ENCODE peak calls at places on chromosomes 6 and 20, in six cellular contexts. X is thoracic aorta, H is cardiac fibroblast, O is fibroblast of mammary gland, D is heart right ventricle, R is MCF 10A. U is an unnamed sample.

GRCh38 chr20:32837157-32837556 is 17.4 kb downstream of the MAPRE1 start:
- DNase-seq in R (no peak), O (no peak), D (no peak), X (no peak), H (no peak), U (no peak)

GRCh38 chr20:52209154-52209571 is 17.6 kb upstream of the ZFP64 start:
- DNase-seq in H (no peak), X (no peak), R (no peak), O (no peak), D (no peak), U (no peak)

GRCh38 chr6:137219664-137220252 is 573 bp upstream of the IFNGR1 start:
- DNase-seq in D (no peak), H (no peak), O (no peak), R (no peak), X (no peak), U (no peak)

GRCh38 chr6:106134906-106135634 is 48.9 kb downstream of the PRDM1 start:
- DNase-seq in X (no peak), R (peak), D (no peak), H (peak), O (peak), U (no peak)

GRCh38 chr20:25230177-25230831 is 17.6 kb upstream of the PYGB start:
- DNase-seq in X (no peak), O (no peak), R (no peak), D (no peak), H (no peak), U (no peak)

GRCh38 chr6:21791066-21791465 is 197.5 kb downstream of the SOX4 start:
- DNase-seq in X (no peak), R (no peak), H (no peak), D (no peak), O (no peak), U (no peak)

GRCh38 chr6:157066781-157067491 is 256.4 kb downstream of the TMEM242 start:
- DNase-seq in H (no peak), R (no peak), O (no peak), X (no peak), D (no peak), U (no peak)

GRCh38 chr20:44153636-44154043 is 33.3 kb downstream of the JPH2 start:
- DNase-seq in R (no peak), O (no peak), D (no peak), X (peak), H (peak), U (no peak)

GRCh38 chr20:59222239-59222981 is 58.8 kb downstream of the ZNF831 start:
- DNase-seq in O (peak), D (peak), R (peak), X (no peak), H (peak), U (peak)

GRCh38 chr6:22906091-22906549 is 336.8 kb downstream of the HDGFL1 start:
- DNase-seq in D (no peak), O (peak), H (peak), R (peak), X (no peak), U (no peak)

GRCh38 chr6:157260735-157261134 is 62.6 kb downstream of the TMEM242 start:
- DNase-seq in R (peak), O (no peak), H (no peak), X (no peak), D (no peak), U (no peak)

GRCh38 chr6:166402582-166403277 is 20.0 kb upstream of the MPC1 start:
- DNase-seq in X (no peak), O (peak), D (no peak), R (no peak), H (peak), U (peak)

GRCh38 chr6:137099689-137100398 is 55.1 kb upstream of the IL20RA start:
- DNase-seq in R (no peak), H (no peak), O (no peak), D (no peak), X (no peak), U (no peak)

GRCh38 chr20:43459022-43459942 is 1.6 kb downstream of the SRSF6 start:
- DNase-seq in O (peak), R (no peak), D (no peak), X (no peak), H (peak), U (no peak)

GRCh38 chr6:135811172-135811571 is 40.3 kb upstream of the PDE7B start:
- DNase-seq in D (no peak), H (no peak), R (no peak), X (no peak), O (no peak), U (no peak)

GRCh38 chr20:3406481-3407425 is 716 bp downstream of the DNAAF9 start:
- DNase-seq in X (no peak), R (peak), D (no peak), O (peak), H (peak), U (no peak)

GRCh38 chr6:126107475-126108121 is 121.3 kb downstream of the TRMT11 start:
- DNase-seq in O (peak), D (no peak), H (peak), R (no peak), X (no peak), U (no peak)

GRCh38 chr6:13101985-13102384 is 226.4 kb downstream of the TBC1D7 start:
- DNase-seq in X (no peak), D (no peak), H (no peak), O (no peak), R (peak), U (no peak)

GRCh38 chr6:169166896-169167580 is 86.6 kb downstream of the THBS2 start:
- DNase-seq in H (no peak), R (no peak), X (no peak), D (no peak), O (no peak), U (peak)

GRCh38 chr20:15236812-15237211 is 899.4 kb upstream of the FLRT3 start:
- DNase-seq in O (peak), D (no peak), R (peak), X (no peak), H (peak), U (no peak)

GRCh38 chr20:19212524-19213502 is at the start of gene SLC24A3:
- DNase-seq in H (peak), D (peak), X (no peak), O (peak), R (no peak), U (no peak)

GRCh38 chr6:84222426-84222825 is 5.0 kb downstream of the CEP162 start:
- DNase-seq in X (no peak), H (no peak), R (no peak), D (no peak), O (no peak), U (no peak)

GRCh38 chr20:7362601-7363000 is 577.7 kb downstream of the HAO1 start:
- DNase-seq in O (no peak), X (no peak), R (peak), H (peak), D (no peak), U (no peak)

GRCh38 chr20:34896086-34896551 is 19.7 kb downstream of the ACSS2 start:
- DNase-seq in H (no peak), R (no peak), D (no peak), X (no peak), O (no peak), U (no peak)

GRCh38 chr6:108080010-108080780 is 5.7 kb upstream of the OSTM1 start:
- DNase-seq in R (peak), X (no peak), D (no peak), O (peak), H (peak), U (peak)

GRCh38 chr6:75934643-75935472 is 137.6 kb downstream of the IMPG1 start:
- DNase-seq in R (peak), O (peak), H (peak), X (no peak), D (peak), U (no peak)
- TF ChIP-seq CTCF in R (peak), O (peak), H (peak), X (peak), D (peak), U (peak)

DNA sequence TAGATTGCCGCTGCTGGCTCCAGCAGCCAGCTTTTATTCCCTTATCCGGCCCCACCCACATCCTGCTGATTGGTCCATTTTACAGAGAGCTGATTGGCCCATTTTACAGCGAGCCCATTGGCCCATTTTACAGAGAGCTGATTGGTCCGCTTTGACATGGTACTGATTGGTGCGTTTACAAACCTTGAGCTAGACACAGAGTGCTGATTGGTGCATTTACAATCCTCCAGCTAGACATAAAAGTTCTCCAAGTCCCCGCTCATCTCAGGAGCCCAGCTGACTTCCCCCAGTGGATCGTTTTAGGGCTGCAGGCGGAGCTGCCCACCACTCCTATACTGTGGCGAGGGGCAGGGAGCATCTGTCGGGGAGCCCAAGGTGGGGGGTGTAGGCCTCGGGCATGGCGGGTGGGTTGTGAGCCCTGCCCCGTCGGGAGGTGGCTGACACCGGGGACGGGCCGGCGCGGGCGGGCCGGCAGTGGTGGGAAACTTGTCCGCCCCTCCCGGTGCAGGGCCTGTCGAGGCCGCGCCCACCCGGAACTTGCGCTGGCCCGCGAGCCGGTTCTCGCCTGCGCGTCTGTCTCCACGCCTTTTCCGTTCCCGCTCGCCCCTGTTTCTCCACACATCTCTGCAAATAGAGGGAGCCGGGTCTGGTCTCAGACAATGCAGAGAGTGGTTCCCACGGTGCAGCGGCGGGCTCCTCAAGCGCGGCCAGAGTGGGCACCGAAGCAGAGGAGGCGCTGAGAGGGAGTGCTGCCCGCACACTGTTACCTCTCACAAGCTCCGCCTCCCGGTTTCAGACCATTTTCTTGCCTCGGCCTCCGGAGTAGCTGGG is 86.1 kb upstream of the STMND1 start:
- DNase-seq in H (peak), R (no peak), D (peak), O (no peak), X (no peak), U (no peak)
- TF ChIP-seq CTCF in H (no peak), R (no peak), D (no peak), O (no peak), X (peak), U (no peak)

DNA sequence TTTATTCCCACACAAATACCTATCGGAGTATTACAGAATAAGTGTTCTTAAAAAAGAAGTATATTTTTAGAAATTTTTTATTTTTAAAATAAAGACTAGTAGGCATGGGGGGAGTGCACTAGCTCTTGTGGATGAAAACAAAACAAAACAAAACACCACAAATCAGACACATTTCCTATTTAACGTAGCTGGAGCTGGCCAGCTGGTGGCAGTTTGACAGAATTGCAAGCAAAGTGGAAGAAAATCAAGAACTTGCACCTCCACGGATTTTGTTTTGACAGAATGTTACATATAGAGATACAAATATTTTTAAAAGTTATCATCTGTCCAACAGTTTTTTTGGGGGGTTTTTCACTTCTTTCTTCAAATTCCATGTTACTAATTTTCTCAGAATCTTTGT is 63.6 kb upstream of the SNRPB2 start:
- DNase-seq in O (no peak), X (no peak), R (no peak), H (no peak), D (no peak), U (no peak)
- TF ChIP-seq CTCF in O (peak), X (no peak), R (no peak), H (peak), D (no peak), U (no peak)

GRCh38 chr6:33428891-33429744 is 9.3 kb downstream of the SYNGAP1 start:
- DNase-seq in O (no peak), H (no peak), D (no peak), X (no peak), R (no peak), U (no peak)
- TF ChIP-seq CTCF in O (no peak), H (no peak), D (no peak), X (no peak), R (no peak), U (no peak)

GRCh38 chr20:57582432-57583288 is 21.8 kb downstream of the PCK1 start:
- DNase-seq in X (no peak), D (peak), H (peak), R (no peak), O (peak), U (no peak)
- TF ChIP-seq CTCF in X (peak), D (peak), H (peak), R (no peak), O (peak), U (peak)